ENCODE peak calls at places on chromosomes 13 and 19, in five cellular contexts. A, H, P, S and W are unnamed samples.

GRCh38 chr13:51328488-51328887 is 11.0 kb upstream of the SERPINE3 start:
- DNase-seq in S (no peak), H (no peak), P (no peak), A (no peak), W (peak)

GRCh38 chr13:105638446-105638845 is 897.0 kb downstream of the EFNB2 start:
- DNase-seq in S (no peak), A (no peak), H (no peak), P (no peak), W (no peak)

GRCh38 chr13:36879218-36879938 is 40.7 kb downstream of the SMAD9 start:
- DNase-seq in H (no peak), S (no peak), P (no peak), A (no peak), W (no peak)

GRCh38 chr13:112982281-112983041 is 13.4 kb downstream of the MCF2L start:
- DNase-seq in S (no peak), P (no peak), A (no peak), H (no peak), W (no peak)

GRCh38 chr13:97000295-97000925 is 6.1 kb upstream of the OXGR1 start:
- DNase-seq in P (no peak), H (no peak), S (peak), A (peak), W (no peak)

GRCh38 chr19:13262450-13262849 is 112.2 kb downstream of the IER2 start:
- DNase-seq in P (no peak), A (peak), S (peak), H (no peak), W (no peak)

GRCh38 chr19:6803036-6803404 is 30.5 kb downstream of the VAV1 start:
- DNase-seq in S (no peak), A (no peak), P (no peak), H (no peak), W (no peak)

GRCh38 chr19:32397736-32398135 is 7.8 kb upstream of the DPY19L3 start:
- DNase-seq in H (no peak), S (peak), P (peak), A (peak), W (no peak)

GRCh38 chr13:51559916-51560315 is 24.3 kb upstream of the WDFY2 start:
- DNase-seq in A (no peak), H (no peak), S (no peak), P (no peak), W (no peak)

GRCh38 chr19:50977626-50978025 is 6.1 kb downstream of the KLK7 start:
- DNase-seq in P (no peak), S (no peak), A (no peak), H (no peak), W (no peak)

GRCh38 chr19:14004619-14005380 is 1.3 kb downstream of the RFX1 start:
- DNase-seq in H (peak), S (peak), P (no peak), A (peak), W (no peak)

GRCh38 chr13:79679334-79679733 is 198.4 kb downstream of the NDFIP2 start:
- DNase-seq in A (peak), H (peak), S (peak), P (no peak), W (no peak)

GRCh38 chr13:28423010-28423409 is 71.9 kb downstream of the FLT1 start:
- DNase-seq in P (no peak), S (no peak), A (no peak), H (peak), W (no peak)

GRCh38 chr13:108985166-108985565 is 355.8 kb downstream of the MYO16 start:
- DNase-seq in A (no peak), S (no peak), P (no peak), H (no peak), W (no peak)

GRCh38 chr19:14507704-14508246 is 10.4 kb downstream of the DNAJB1 start:
- DNase-seq in P (no peak), H (no peak), A (peak), S (peak), W (no peak)

GRCh38 chr13:73059460-73060250 is 850 bp downstream of the KLF5 start:
- DNase-seq in A (peak), H (no peak), P (no peak), S (peak), W (no peak)

GRCh38 chr19:47581605-47582319 is 8.8 kb upstream of the ZNF541 start:
- DNase-seq in A (no peak), H (no peak), P (no peak), S (no peak), W (no peak)